ENCODE peak calls at places on chromosomes 16 and 17, in nine cellular contexts. L is transverse colon, S is spleen, P is HL-60, N is GM23338, H is vagina, I is H1, Q is breast epithelium, B is prostate gland. E is an unnamed sample.

GRCh38 chr17:31492206-31492605 is 100.7 kb downstream of the RAB11FIP4 start:
- DNase-seq in H (no peak), N (no peak), S (no peak), Q (no peak), B (no peak), I (no peak), P (no peak), L (no peak), E (no peak)

GRCh38 chr17:17127730-17128291 is 78.3 kb downstream of the PLD6 start:
- DNase-seq in I (no peak), H (no peak), Q (no peak), S (peak), L (no peak), N (no peak), P (no peak), B (no peak), E (no peak)

GRCh38 chr16:53234836-53235235 is 180.0 kb downstream of the CHD9 start:
- DNase-seq in L (no peak), H (no peak), Q (no peak), P (no peak), B (no peak), N (no peak), S (no peak), I (no peak), E (no peak)

GRCh38 chr16:67707790-67708189 is 11.3 kb downstream of the GFOD2 start:
- DNase-seq in L (no peak), B (no peak), P (no peak), Q (no peak), H (no peak), S (peak), I (no peak), N (no peak), E (no peak)

GRCh38 chr17:42247734-42248133 is 28.5 kb downstream of the STAT5B start:
- DNase-seq in B (no peak), N (no peak), I (no peak), Q (no peak), H (no peak), P (peak), L (no peak), S (no peak), E (no peak)

GRCh38 chr17:73404246-73404645 is 92.4 kb upstream of the CDC42EP4 start:
- DNase-seq in L (no peak), B (no peak), N (no peak), I (no peak), H (no peak), P (no peak), S (peak), Q (no peak), E (no peak)

GRCh38 chr17:4477286-4477791 is 21.3 kb upstream of the SPNS2 start:
- DNase-seq in S (no peak), I (no peak), H (no peak), Q (no peak), L (no peak), N (no peak), B (no peak), P (no peak), E (peak)

GRCh38 chr17:46008591-46008990 is 9.5 kb downstream of the STH start:
- DNase-seq in N (no peak), B (no peak), H (no peak), Q (no peak), L (no peak), S (no peak), P (no peak), I (no peak), E (no peak)

GRCh38 chr16:83581994-83582747 is 225.6 kb upstream of the HSBP1 start:
- DNase-seq in H (no peak), N (peak), Q (no peak), I (no peak), L (no peak), P (no peak), B (no peak), S (no peak), E (no peak)

GRCh38 chr17:49180303-49180702 is 30.1 kb downstream of the GNGT2 start:
- DNase-seq in H (no peak), I (peak), Q (peak), B (peak), S (peak), P (no peak), L (peak), N (peak), E (peak)

GRCh38 chr17:51611585-51611984 is 351.2 kb downstream of the UTP18 start:
- DNase-seq in S (peak), Q (no peak), B (no peak), I (no peak), P (no peak), H (no peak), N (no peak), L (no peak), E (no peak)

GRCh38 chr17:48539177-48539576 is 5.7 kb downstream of the HOXB2 start:
- DNase-seq in H (no peak), P (no peak), L (no peak), S (no peak), N (no peak), B (no peak), Q (no peak), I (no peak), E (no peak)

GRCh38 chr17:30363715-30364202 is 15.0 kb upstream of the CPD start:
- DNase-seq in H (no peak), S (peak), L (peak), I (no peak), B (no peak), P (peak), N (no peak), Q (no peak), E (no peak)

GRCh38 chr17:39547713-39548478 is 59.8 kb downstream of the NEUROD2 start:
- DNase-seq in L (peak), P (peak), N (peak), Q (peak), H (no peak), B (peak), I (peak), S (peak), E (no peak)

GRCh38 chr17:58321571-58322525 is 6.7 kb downstream of the TSPOAP1 start:
- DNase-seq in L (no peak), I (no peak), N (no peak), B (no peak), P (no peak), S (peak), H (no peak), Q (no peak), E (no peak)

GRCh38 chr17:17062356-17062755 is 20.1 kb downstream of the MPRIP start:
- DNase-seq in H (no peak), S (peak), B (no peak), P (no peak), N (no peak), L (no peak), I (no peak), Q (peak), E (peak)

GRCh38 chr17:81911277-81911961 is at the start of gene PCYT2:
- DNase-seq in S (peak), I (peak), B (peak), L (peak), H (no peak), Q (peak), N (peak), P (peak), E (peak)

GRCh38 chr16:85735225-85735722 is 15.6 kb downstream of the C16orf74 start:
- DNase-seq in H (no peak), N (no peak), B (no peak), S (peak), Q (no peak), L (peak), P (no peak), I (no peak), E (no peak)

GRCh38 chr17:77385750-77386501 is 245.2 kb downstream of the SEC14L1 start:
- DNase-seq in P (no peak), H (no peak), Q (no peak), B (no peak), L (no peak), N (no peak), S (no peak), I (no peak), E (no peak)

GRCh38 chr17:45425125-45425983 is 7.3 kb downstream of the ARHGAP27 start:
- DNase-seq in L (peak), H (no peak), B (peak), P (peak), N (peak), S (peak), I (peak), Q (peak), E (no peak)

GRCh38 chr16:46949216-46949892 is 24.1 kb downstream of the DNAJA2 start:
- DNase-seq in B (no peak), S (no peak), H (no peak), N (no peak), L (no peak), Q (no peak), P (no peak), I (no peak), E (no peak)

GRCh38 chr17:46785696-46786095 is 32.8 kb downstream of the WNT3 start:
- DNase-seq in N (peak), L (no peak), S (no peak), P (no peak), H (no peak), Q (no peak), B (no peak), I (no peak), E (no peak)

GRCh38 chr17:4208228-4208627 is 55.6 kb downstream of the ANKFY1 start:
- DNase-seq in P (no peak), Q (no peak), N (no peak), S (no peak), H (no peak), B (no peak), L (no peak), I (no peak), E (no peak)

GRCh38 chr16:84553873-84554399 is 49.5 kb upstream of the MEAK7 start:
- DNase-seq in I (no peak), N (no peak), P (no peak), L (no peak), B (no peak), Q (no peak), S (peak), H (no peak), E (no peak)

GRCh38 chr17:77948690-77949114 is 9.8 kb upstream of the TNRC6C start:
- DNase-seq in I (no peak), B (no peak), S (no peak), Q (no peak), N (peak), P (no peak), H (no peak), L (no peak), E (no peak)

GRCh38 chr16:57401943-57402640 is 2.5 kb upstream of the CCL17 start:
- DNase-seq in L (no peak), P (no peak), S (no peak), H (no peak), Q (no peak), B (no peak), I (no peak), N (peak), E (no peak)
- H3K27ac ChIP-seq in L (no peak), P (no peak), S (no peak), H (no peak), Q (no peak), B (no peak), I (no peak), N (no peak), E (no peak)

GRCh38 chr17:1762906-1763829 is 1.3 kb downstream of the SERPINF1 start:
- DNase-seq in P (no peak), B (peak), I (peak), N (peak), H (no peak), S (no peak), Q (no peak), L (no peak), E (no peak)

GRCh38 chr17:1764274-1764673 is 2.4 kb downstream of the SERPINF1 start:
- DNase-seq in I (no peak), B (peak), N (no peak), Q (peak), S (peak), L (peak), H (no peak), P (no peak), E (peak)

GRCh38 chr17:1765576-1765975 is 3.7 kb downstream of the SERPINF1 start:
- DNase-seq in N (no peak), L (no peak), S (no peak), Q (no peak), B (no peak), P (no peak), H (no peak), I (no peak), E (no peak)

GRCh38 chr17:1759529-1759928 is 2.3 kb upstream of the SERPINF1 start:
- DNase-seq in I (no peak), H (no peak), P (no peak), L (no peak), B (no peak), Q (no peak), N (no peak), S (no peak), E (no peak)

DNA sequence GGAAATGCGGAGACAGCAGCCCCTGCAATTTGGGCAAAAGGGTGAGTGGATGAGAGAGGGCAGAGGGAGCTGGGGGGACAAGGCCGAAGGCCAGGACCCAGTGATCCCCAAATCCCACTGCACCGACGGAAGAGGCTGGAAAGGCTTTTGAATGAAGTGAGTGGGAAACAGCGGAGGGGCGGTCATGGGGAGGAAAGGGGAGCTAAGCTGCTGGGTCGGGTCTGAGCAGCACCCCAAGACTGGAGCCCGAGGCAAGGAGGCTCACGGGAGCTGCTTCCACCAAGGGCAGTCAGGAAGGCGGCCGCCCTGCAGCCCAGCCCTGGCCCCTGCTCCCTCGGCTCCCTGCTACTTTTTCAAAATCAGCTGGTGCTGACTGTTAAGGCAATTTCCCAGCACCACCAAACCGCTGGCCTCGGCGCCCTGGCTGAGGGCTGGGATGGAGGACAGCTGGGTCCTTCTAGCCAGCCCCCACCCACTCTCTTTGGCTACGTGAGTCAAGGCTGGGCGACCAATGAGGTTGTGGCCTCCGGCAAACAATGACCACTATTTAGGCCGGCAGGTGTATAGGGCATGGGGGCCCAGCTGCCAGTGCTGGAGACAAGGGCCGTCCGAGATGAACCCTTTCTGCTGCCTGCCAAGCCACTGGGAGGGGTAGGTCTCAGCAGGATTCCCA is 509 bp downstream of the SERPINF1 start:
- DNase-seq in P (no peak), Q (no peak), S (no peak), B (no peak), L (no peak), H (no peak), I (no peak), N (peak), E (no peak)
- TF ChIP-seq POLR2AphosphoS5 in P (no peak), Q (no peak), S (no peak), B (no peak), L (no peak), H (no peak), I (no peak), N (no peak), E (no peak)

GRCh38 chr17:80772906-80773242 is 218.8 kb upstream of the CHMP6 start:
- DNase-seq in P (no peak), H (no peak), B (no peak), Q (no peak), I (no peak), L (no peak), N (no peak), S (no peak), E (peak)

GRCh38 chr17:80774643-80775281 is 216.9 kb upstream of the CHMP6 start:
- DNase-seq in H (no peak), P (peak), S (no peak), Q (no peak), I (no peak), N (no peak), L (no peak), B (no peak), E (peak)

GRCh38 chr17:80774146-80774545 is 217.5 kb upstream of the CHMP6 start:
- DNase-seq in Q (peak), H (no peak), I (no peak), L (no peak), S (no peak), B (no peak), P (no peak), N (no peak), E (peak)

GRCh38 chr17:80771612-80772005 is 220.0 kb upstream of the CHMP6 start:
- DNase-seq in S (no peak), P (no peak), I (no peak), N (no peak), Q (no peak), B (no peak), L (no peak), H (no peak), E (no peak)

GRCh38 chr17:80773243-80773991 is 218.2 kb upstream of the CHMP6 start:
- DNase-seq in N (peak), S (no peak), B (peak), H (no peak), I (no peak), P (no peak), L (peak), Q (no peak), E (no peak)
- H3K27ac ChIP-seq in N (peak), S (no peak), B (peak), H (peak), I (no peak), P (no peak), L (peak), Q (no peak), E (no peak)

GRCh38 chr17:55816532-55817272 is 65.9 kb downstream of the PCTP start:
- DNase-seq in H (no peak), P (no peak), S (no peak), B (no peak), Q (no peak), N (no peak), L (no peak), I (no peak), E (no peak)

GRCh38 chr17:55813944-55814343 is 63.1 kb downstream of the PCTP start:
- DNase-seq in N (no peak), S (no peak), L (no peak), Q (no peak), I (no peak), H (no peak), B (no peak), P (no peak), E (no peak)

GRCh38 chr17:55814377-55814776 is 63.5 kb downstream of the PCTP start:
- DNase-seq in B (no peak), L (no peak), H (no peak), I (no peak), P (no peak), S (no peak), Q (no peak), N (no peak), E (no peak)

GRCh38 chr17:55811536-55811935 is 60.7 kb downstream of the PCTP start:
- DNase-seq in H (no peak), S (no peak), N (no peak), B (no peak), Q (no peak), P (no peak), L (no peak), I (no peak), E (no peak)

GRCh38 chr17:55812323-55812722 is 61.5 kb downstream of the PCTP start:
- DNase-seq in B (no peak), L (no peak), N (no peak), Q (no peak), I (no peak), P (no peak), H (no peak), S (no peak), E (no peak)
- TF ChIP-seq POLR2AphosphoS5 in B (no peak), L (no peak), N (no peak), Q (no peak), I (no peak), P (no peak), H (no peak), S (no peak), E (no peak)

E was measured in suprapubic skin.